ENCODE peak calls at places on chromosomes 1 and 21, in six cellular contexts. Z is cardiac muscle cell, E is upper lobe of right lung, N is hepatocyte, K is breast epithelium, Q is left lung. O is an unnamed sample.

GRCh38 chr21:15627823-15628222 is 102.0 kb upstream of the USP25 start:
- DNase-seq in E (no peak), K (no peak), N (no peak), Z (no peak), Q (no peak), O (no peak)

GRCh38 chr1:36154765-36155559 is 998 bp upstream of the MAP7D1 start:
- DNase-seq in N (peak), E (no peak), K (no peak), Q (no peak), Z (peak), O (no peak)

GRCh38 chr1:82777240-82777639 is 976.5 kb downstream of the ADGRL2 start:
- DNase-seq in Z (no peak), E (no peak), N (no peak), K (no peak), Q (no peak), O (no peak)

GRCh38 chr1:183983371-183984105 is 54.0 kb downstream of the COLGALT2 start:
- DNase-seq in E (no peak), Q (no peak), K (no peak), N (no peak), Z (no peak), O (no peak)

GRCh38 chr1:60255565-60255964 is 182.0 kb upstream of the C1orf87 start:
- DNase-seq in Z (no peak), K (no peak), E (no peak), Q (no peak), N (no peak), O (no peak)

GRCh38 chr21:15229390-15229789 is 164.6 kb upstream of the NRIP1 start:
- DNase-seq in Z (no peak), K (no peak), N (no peak), E (no peak), Q (no peak), O (no peak)

GRCh38 chr1:168958562-168959289 is 147.8 kb upstream of the ATP1B1 start:
- DNase-seq in E (no peak), Q (no peak), Z (peak), K (no peak), N (no peak), O (no peak)

GRCh38 chr1:48019714-48020315 is 22.6 kb upstream of the TRABD2B start:
- DNase-seq in K (peak), N (no peak), Z (peak), Q (no peak), E (no peak), O (peak)

GRCh38 chr1:59814180-59814900 is 409 bp upstream of the HOOK1 start:
- DNase-seq in N (peak), Z (peak), E (peak), K (peak), Q (peak), O (peak)

GRCh38 chr1:162485236-162485635 is 12.4 kb upstream of the UHMK1 start:
- DNase-seq in Z (no peak), E (no peak), Q (no peak), K (no peak), N (no peak), O (no peak)

GRCh38 chr1:175881571-175881970 is 138.2 kb upstream of the TNR start:
- DNase-seq in Q (no peak), Z (no peak), K (no peak), E (no peak), N (no peak), O (no peak)

GRCh38 chr1:227723474-227723873 is 11.6 kb downstream of the JMJD4 start:
- DNase-seq in Q (no peak), E (no peak), N (no peak), Z (no peak), K (no peak), O (no peak)

GRCh38 chr1:110595311-110595710 is 10.8 kb downstream of the KCNA2 start:
- DNase-seq in Q (no peak), N (no peak), E (no peak), K (no peak), Z (no peak), O (no peak)

GRCh38 chr1:999797-1000356 is at the start of gene HES4:
- DNase-seq in Z (peak), N (peak), E (peak), Q (peak), K (peak), O (peak)

GRCh38 chr1:7460807-7461206 is 310.3 kb upstream of the VAMP3 start:
- DNase-seq in N (no peak), E (no peak), Q (peak), Z (no peak), K (no peak), O (no peak)

GRCh38 chr1:47656719-47657685 is 219.2 kb downstream of the FOXD2 start:
- DNase-seq in K (no peak), N (peak), Z (peak), Q (no peak), E (peak), O (no peak)

GRCh38 chr1:37478451-37478871 is 4.1 kb downstream of the ZC3H12A start:
- DNase-seq in N (peak), Z (peak), Q (no peak), E (no peak), K (no peak), O (no peak)

GRCh38 chr1:209389258-209389657 is 194.3 kb upstream of the CAMK1G start:
- DNase-seq in Q (no peak), K (no peak), Z (peak), N (no peak), E (no peak), O (no peak)

GRCh38 chr1:77847621-77848080 is 40.8 kb upstream of the NEXN start:
- DNase-seq in K (no peak), Z (no peak), E (no peak), Q (no peak), N (no peak), O (no peak)

GRCh38 chr1:47940779-47941178 is 56.4 kb downstream of the TRABD2B start:
- DNase-seq in E (no peak), Q (no peak), Z (peak), K (no peak), N (no peak), O (no peak)

GRCh38 chr21:33418686-33419085 is 15.5 kb downstream of the IFNGR2 start:
- DNase-seq in Q (no peak), K (no peak), N (no peak), E (no peak), Z (peak), O (no peak)

GRCh38 chr1:172451002-172451443 is 7.2 kb upstream of the PIGC start:
- DNase-seq in K (no peak), N (peak), E (no peak), Q (no peak), Z (peak), O (no peak)

GRCh38 chr1:207389728-207390464 is 64.2 kb upstream of the CR2 start:
- DNase-seq in N (no peak), Z (no peak), Q (no peak), E (no peak), K (no peak), O (no peak)

GRCh38 chr1:161905269-161905884 is 118.3 kb downstream of the OLFML2B start:
- DNase-seq in Z (peak), E (no peak), N (peak), Q (no peak), K (no peak), O (no peak)

GRCh38 chr1:231855395-231855794 is 228.8 kb downstream of the DISC1 start:
- DNase-seq in Z (no peak), N (no peak), Q (no peak), K (no peak), E (no peak), O (no peak)

GRCh38 chr1:235093013-235093618 is 35.5 kb downstream of the TOMM20 start:
- DNase-seq in Q (no peak), E (peak), N (peak), Z (peak), K (no peak), O (no peak)

GRCh38 chr21:42864812-42865211 is 14.5 kb downstream of the WDR4 start:
- DNase-seq in N (no peak), E (no peak), Q (no peak), K (no peak), Z (peak), O (no peak)

GRCh38 chr21:42862774-42863503 is 16.4 kb downstream of the WDR4 start:
- DNase-seq in K (no peak), Q (peak), E (peak), Z (no peak), N (peak), O (no peak)

GRCh38 chr21:42865361-42866160 is 13.8 kb downstream of the WDR4 start:
- DNase-seq in Z (no peak), Q (peak), E (peak), K (no peak), N (no peak), O (peak)

GRCh38 chr21:42863504-42863870 is 15.9 kb downstream of the WDR4 start:
- DNase-seq in Z (no peak), Q (no peak), K (no peak), N (no peak), E (no peak), O (no peak)

DNA sequence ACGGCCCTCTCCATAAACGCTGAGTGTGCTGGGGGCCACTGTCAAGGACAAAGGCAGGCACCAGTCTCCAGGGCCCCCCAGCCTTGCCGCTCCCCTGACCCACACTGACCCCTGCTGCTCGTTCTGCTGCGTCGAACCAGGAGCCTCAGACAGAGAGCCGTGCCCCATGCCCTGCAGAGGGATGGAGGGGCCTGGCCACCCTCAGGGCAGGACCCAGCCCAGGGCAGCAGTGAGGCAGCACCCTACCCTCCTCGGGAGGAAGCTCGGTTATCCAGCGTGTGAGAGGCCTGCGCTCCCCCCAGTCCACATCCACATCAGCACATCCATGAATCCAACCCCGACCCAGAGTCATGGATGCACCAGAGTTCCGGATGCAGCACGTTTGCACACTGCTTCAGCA is 15.1 kb downstream of the WDR4 start:
- DNase-seq in K (no peak), N (no peak), E (no peak), Z (no peak), Q (no peak), O (no peak)
- H3K27ac ChIP-seq in K (no peak), N (no peak), E (no peak), Z (no peak), Q (no peak), O (no peak)

GRCh38 chr1:90317628-90318027 is 322.7 kb downstream of the ZNF326 start:
- DNase-seq in N (no peak), Q (no peak), Z (no peak), K (no peak), E (no peak), O (no peak)
- H3K27ac ChIP-seq in N (no peak), Q (no peak), Z (no peak), K (no peak), E (no peak), O (no peak)

GRCh38 chr1:201778279-201779023 is 50.5 kb upstream of the IPO9 start:
- DNase-seq in Z (peak), E (no peak), Q (no peak), K (no peak), N (no peak), O (no peak)

GRCh38 chr1:201781447-201781846 is 47.5 kb upstream of the IPO9 start:
- DNase-seq in Q (no peak), K (no peak), Z (peak), E (no peak), N (no peak), O (no peak)

GRCh38 chr1:201783067-201783466 is 45.9 kb upstream of the IPO9 start:
- DNase-seq in Q (no peak), N (no peak), K (no peak), Z (no peak), E (no peak), O (no peak)

GRCh38 chr1:201782353-201782752 is 46.6 kb upstream of the IPO9 start:
- DNase-seq in Q (no peak), E (no peak), Z (no peak), K (no peak), N (no peak), O (no peak)

DNA sequence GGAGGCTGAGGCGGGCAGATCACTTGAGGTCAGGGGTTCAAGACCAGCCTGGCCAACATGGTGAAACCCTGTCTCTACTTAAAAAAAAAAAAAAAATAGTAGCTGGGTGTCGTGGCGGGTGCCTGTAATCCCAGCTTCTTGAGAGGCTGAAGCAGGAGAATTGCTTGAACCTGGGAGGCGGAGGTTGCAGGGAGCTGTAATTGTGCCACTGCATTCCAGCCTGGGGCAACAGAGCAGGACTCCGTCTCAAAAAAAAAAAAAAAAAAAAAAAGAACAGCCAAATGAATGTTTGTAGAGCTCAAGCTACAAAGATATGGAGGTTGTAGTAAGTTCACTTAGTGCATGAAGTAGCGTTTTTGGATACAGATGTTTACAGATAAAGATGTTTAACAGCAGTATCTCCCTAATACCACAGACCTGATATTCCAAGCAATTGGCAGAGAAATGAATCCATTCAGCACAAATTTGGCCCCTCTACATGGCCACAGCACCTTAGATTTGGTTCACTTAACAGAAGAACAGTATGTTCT is 49.5 kb upstream of the IPO9 start:
- DNase-seq in E (no peak), Q (no peak), N (no peak), K (no peak), Z (peak), O (no peak)
- H3K27ac ChIP-seq in E (peak), Q (peak), N (peak), K (no peak), Z (peak), O (peak)

GRCh38 chr21:37671381-37671780 is 244.9 kb downstream of the KCNJ6 start:
- DNase-seq in K (no peak), E (no peak), Q (peak), N (no peak), Z (no peak), O (no peak)

GRCh38 chr21:37668462-37669239 is 247.6 kb downstream of the KCNJ6 start:
- DNase-seq in Z (no peak), Q (no peak), K (no peak), E (no peak), N (no peak), O (no peak)

GRCh38 chr21:37669249-37669648 is 247.0 kb downstream of the KCNJ6 start:
- DNase-seq in N (no peak), Z (no peak), Q (no peak), K (no peak), E (no peak), O (no peak)

GRCh38 chr21:37673801-37674575 is 242.3 kb downstream of the KCNJ6 start:
- DNase-seq in Q (no peak), N (peak), E (no peak), K (no peak), Z (no peak), O (no peak)

DNA sequence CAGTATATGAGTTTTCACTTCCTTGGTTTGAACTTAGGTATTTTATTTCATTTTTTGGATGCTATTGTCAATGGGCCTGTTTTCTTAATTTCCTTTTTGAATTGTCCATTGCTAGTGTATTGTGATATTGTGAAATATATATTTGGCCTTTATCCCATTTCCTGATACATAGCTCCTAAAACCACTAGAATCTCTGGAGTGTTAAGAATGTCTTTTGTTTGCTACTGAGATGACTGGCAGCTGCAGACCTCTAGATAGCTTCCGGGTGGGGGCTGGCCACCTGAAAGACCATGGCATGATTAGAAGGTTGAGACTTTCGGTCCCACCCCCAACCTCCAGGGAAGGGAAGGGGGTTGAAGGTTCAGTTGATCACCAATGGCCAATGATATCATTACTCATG is 245.4 kb downstream of the KCNJ6 start:
- DNase-seq in N (no peak), Z (peak), K (no peak), E (no peak), Q (peak), O (no peak)
- H3K27ac ChIP-seq in N (no peak), Z (no peak), K (no peak), E (no peak), Q (no peak), O (no peak)

DNA sequence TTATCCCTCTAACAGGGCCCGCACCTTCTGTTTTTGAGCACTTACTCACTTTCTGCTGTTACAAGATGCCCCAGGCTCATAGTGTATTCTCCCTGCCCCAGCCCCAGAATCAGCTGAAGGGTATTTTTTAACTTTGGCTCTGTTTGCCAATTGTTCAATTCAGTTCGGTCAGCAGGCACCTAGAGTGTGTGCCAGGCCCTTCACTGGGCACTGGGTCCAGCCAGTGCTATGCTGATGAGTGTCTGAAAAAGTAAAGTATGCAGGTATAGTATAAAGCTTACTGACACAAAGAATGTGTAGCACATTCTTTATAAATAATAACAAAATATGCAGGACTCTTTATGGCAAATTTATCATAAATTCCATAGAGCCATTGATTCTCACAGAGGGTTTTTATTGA is 35.0 kb downstream of the FHAD1 start:
- DNase-seq in Q (no peak), Z (no peak), E (no peak), N (no peak), K (no peak), O (no peak)
- H3K27ac ChIP-seq in Q (no peak), Z (no peak), E (no peak), N (no peak), K (peak), O (no peak)

GRCh38 chr1:31782066-31782762 is 18.1 kb upstream of the ADGRB2 start:
- DNase-seq in K (no peak), N (peak), E (no peak), Q (no peak), Z (no peak), O (no peak)

GRCh38 chr1:31781138-31782065 is 17.3 kb upstream of the ADGRB2 start:
- DNase-seq in N (no peak), Z (peak), E (no peak), Q (no peak), K (no peak), O (no peak)

GRCh38 chr1:31779687-31780086 is 15.5 kb upstream of the ADGRB2 start:
- DNase-seq in N (no peak), K (no peak), Z (no peak), E (no peak), Q (no peak), O (no peak)

GRCh38 chr1:31778763-31779488 is 14.8 kb upstream of the ADGRB2 start:
- DNase-seq in E (no peak), N (no peak), K (no peak), Z (no peak), Q (no peak), O (no peak)

DNA sequence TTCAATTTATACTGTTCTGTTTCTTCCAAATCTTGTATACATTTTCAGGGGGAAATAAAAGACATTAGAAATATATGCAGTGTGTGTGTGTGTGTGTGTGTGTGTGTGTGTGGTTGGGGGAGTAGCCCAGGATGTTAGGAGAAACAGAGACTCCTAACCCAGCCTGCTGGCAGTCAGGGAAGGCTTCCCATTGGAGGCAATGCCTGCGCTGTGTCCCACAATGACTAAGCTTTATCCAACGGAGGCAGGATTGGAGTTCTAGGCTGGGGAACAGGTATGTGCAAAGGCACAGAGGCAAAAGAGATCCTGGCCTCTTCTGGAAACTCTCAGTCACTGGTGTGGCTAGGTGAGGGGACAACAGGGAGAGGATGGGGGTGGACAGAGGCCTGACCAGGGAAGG is 16.5 kb upstream of the ADGRB2 start:
- DNase-seq in K (no peak), Z (no peak), E (no peak), N (no peak), Q (no peak), O (no peak)
- H3K27ac ChIP-seq in K (no peak), Z (no peak), E (no peak), N (peak), Q (no peak), O (no peak)